ENCODE peak calls at places on chromosomes 12 and 14, in five cellular contexts. U is LHCN-M2, O is fibroblast of lung, D is kidney epithelial cell, Y is fibroblast of gingiva. C is an unnamed sample.

GRCh38 chr14:37985826-37986470 is 221.8 kb upstream of the SSTR1 start:
- DNase-seq in U (peak), O (peak), D (no peak), Y (peak), C (peak)

GRCh38 chr14:36294543-36294942 is 25.9 kb downstream of the MBIP start:
- DNase-seq in U (no peak), O (no peak), D (no peak), Y (no peak), C (no peak)

GRCh38 chr12:113808095-113808951 is 157.8 kb downstream of the RBM19 start:
- DNase-seq in U (no peak), O (no peak), D (no peak), Y (no peak), C (no peak)

GRCh38 chr14:76752744-76753143 is 8.5 kb upstream of the VASH1 start:
- DNase-seq in U (no peak), O (no peak), D (no peak), Y (no peak), C (no peak)

GRCh38 chr12:42759622-42760273 is 170.2 kb upstream of the PRICKLE1 start:
- DNase-seq in U (no peak), O (peak), D (peak), Y (peak), C (no peak)

GRCh38 chr12:27531916-27532315 is 7.9 kb downstream of the PPFIBP1 start:
- DNase-seq in U (no peak), O (no peak), D (no peak), Y (peak), C (no peak)

GRCh38 chr14:65167072-65167645 is 64.8 kb upstream of the MAX start:
- DNase-seq in U (peak), O (no peak), D (no peak), Y (peak), C (no peak)

GRCh38 chr12:98296462-98297079 is 218.8 kb upstream of the TMPO start:
- DNase-seq in U (no peak), O (peak), D (no peak), Y (no peak), C (no peak)

GRCh38 chr14:93752980-93753561 is 35.2 kb downstream of the PRIMA1 start:
- DNase-seq in U (no peak), O (no peak), D (no peak), Y (no peak), C (no peak)

GRCh38 chr12:100574262-100575074 is 984 bp downstream of the GAS2L3 start:
- DNase-seq in U (no peak), O (peak), D (no peak), Y (peak), C (no peak)

GRCh38 chr12:117671734-117672133 is 297.1 kb downstream of the KSR2 start:
- DNase-seq in U (no peak), O (peak), D (no peak), Y (no peak), C (no peak)

GRCh38 chr12:96040305-96041133 is 5.1 kb upstream of the LTA4H start:
- DNase-seq in U (no peak), O (peak), D (no peak), Y (no peak), C (no peak)

GRCh38 chr12:28184378-28184777 is 5.9 kb upstream of the CCDC91 start:
- DNase-seq in U (no peak), O (no peak), D (no peak), Y (no peak), C (no peak)

GRCh38 chr14:23054000-23054811 is 3.1 kb downstream of the CDH24 start:
- DNase-seq in U (no peak), O (no peak), D (no peak), Y (no peak), C (no peak)

GRCh38 chr14:23020143-23021128 is 10.5 kb upstream of the C14orf93 start:
- DNase-seq in U (no peak), O (no peak), D (no peak), Y (no peak), C (no peak)

GRCh38 chr12:1041478-1041877 is 50.5 kb downstream of the ERC1 start:
- DNase-seq in U (peak), O (no peak), D (no peak), Y (peak), C (no peak)

GRCh38 chr14:98186140-98186539 is 1085.9 kb downstream of the BCL11B start:
- DNase-seq in U (no peak), O (peak), D (no peak), Y (no peak), C (no peak)

GRCh38 chr12:12983420-12984035 is 16.5 kb downstream of the HEBP1 start:
- DNase-seq in U (peak), O (peak), D (no peak), Y (peak), C (no peak)

GRCh38 chr14:77868552-77869300 is 68.8 kb downstream of the ADCK1 start:
- DNase-seq in U (peak), O (no peak), D (peak), Y (no peak), C (no peak)

C was measured in keratinocyte.